ENCODE peak calls at places on chromosomes 11 and 22, in four cellular contexts. One of them, this sample, is unnamed.

GRCh38 chr22:30290679-30291333 is 1.5 kb upstream of the CASTOR1 start:
- DNase-seq in neural crest cell: no peak
- DNase-seq in fibroblast of the aortic adventitia: peak; percentile 71
- DNase-seq in fibroblast of pulmonary artery: peak; percentile 87
- DNase-seq in this sample: no peak

GRCh38 chr11:20631525-20632168 is 32.2 kb downstream of the SLC6A5 start:
- DNase-seq in neural crest cell: no peak
- DNase-seq in fibroblast of the aortic adventitia: no peak
- DNase-seq in fibroblast of pulmonary artery: no peak
- DNase-seq in this sample: no peak

GRCh38 chr22:28884754-28885375 is 1.5 kb downstream of the ZNRF3 start:
- DNase-seq in neural crest cell: no peak
- DNase-seq in fibroblast of pulmonary artery: no peak
- DNase-seq in fibroblast of the aortic adventitia: no peak
- DNase-seq in this sample: no peak

GRCh38 chr11:62974848-62975522 is 9.8 kb downstream of the SLC22A6 start:
- DNase-seq in neural crest cell: no peak
- DNase-seq in fibroblast of pulmonary artery: peak; percentile 3
- DNase-seq in fibroblast of the aortic adventitia: peak; percentile 10
- DNase-seq in this sample: no peak

GRCh38 chr22:44019846-44020245 is 4.3 kb upstream of the PARVB start:
- DNase-seq in fibroblast of the aortic adventitia: no peak
- DNase-seq in fibroblast of pulmonary artery: no peak
- DNase-seq in neural crest cell: no peak
- DNase-seq in this sample: no peak

GRCh38 chr11:20493340-20493739 is 105.8 kb downstream of the PRMT3 start:
- DNase-seq in fibroblast of the aortic adventitia: no peak
- DNase-seq in fibroblast of pulmonary artery: peak; percentile 11
- DNase-seq in neural crest cell: no peak
- DNase-seq in this sample: no peak

GRCh38 chr11:127670372-127670771 is 669.8 kb upstream of the KIRREL3 start:
- DNase-seq in fibroblast of the aortic adventitia: no peak
- DNase-seq in fibroblast of pulmonary artery: no peak
- DNase-seq in neural crest cell: no peak
- DNase-seq in this sample: no peak

GRCh38 chr22:37534445-37534844 is 15.2 kb upstream of the CARD10 start:
- DNase-seq in fibroblast of the aortic adventitia: no peak
- DNase-seq in fibroblast of pulmonary artery: no peak
- DNase-seq in neural crest cell: no peak
- DNase-seq in this sample: no peak

GRCh38 chr11:45092901-45093760 is 53.3 kb upstream of the PRDM11 start:
- DNase-seq in fibroblast of the aortic adventitia: peak; percentile 66
- DNase-seq in neural crest cell: no peak
- DNase-seq in fibroblast of pulmonary artery: peak; percentile 76
- DNase-seq in this sample: no peak

GRCh38 chr11:14065153-14065552 is 102.6 kb downstream of the SPON1 start:
- DNase-seq in neural crest cell: no peak
- DNase-seq in fibroblast of pulmonary artery: no peak
- DNase-seq in fibroblast of the aortic adventitia: no peak
- DNase-seq in this sample: no peak

GRCh38 chr11:130549393-130549999 is 101.1 kb downstream of the ADAMTS15 start:
- DNase-seq in fibroblast of pulmonary artery: peak; percentile 33
- DNase-seq in fibroblast of the aortic adventitia: peak; percentile 35
- DNase-seq in neural crest cell: no peak
- DNase-seq in this sample: no peak

GRCh38 chr11:120180571-120181445 is 30.0 kb upstream of the OAF start:
- DNase-seq in neural crest cell: no peak
- DNase-seq in fibroblast of pulmonary artery: peak; percentile 62
- DNase-seq in fibroblast of the aortic adventitia: peak; percentile 58
- DNase-seq in this sample: no peak
- TF ChIP-seq CTCF in neural crest cell: no peak
- TF ChIP-seq CTCF in fibroblast of pulmonary artery: peak; percentile 43
- TF ChIP-seq CTCF in fibroblast of the aortic adventitia: no peak
- TF ChIP-seq CTCF in this sample: no peak

GRCh38 chr11:73729594-73730206 is 31.2 kb downstream of the RAB6A start:
- DNase-seq in fibroblast of the aortic adventitia: no peak
- DNase-seq in neural crest cell: peak; percentile 22
- DNase-seq in fibroblast of pulmonary artery: no peak
- DNase-seq in this sample: no peak

DNA sequence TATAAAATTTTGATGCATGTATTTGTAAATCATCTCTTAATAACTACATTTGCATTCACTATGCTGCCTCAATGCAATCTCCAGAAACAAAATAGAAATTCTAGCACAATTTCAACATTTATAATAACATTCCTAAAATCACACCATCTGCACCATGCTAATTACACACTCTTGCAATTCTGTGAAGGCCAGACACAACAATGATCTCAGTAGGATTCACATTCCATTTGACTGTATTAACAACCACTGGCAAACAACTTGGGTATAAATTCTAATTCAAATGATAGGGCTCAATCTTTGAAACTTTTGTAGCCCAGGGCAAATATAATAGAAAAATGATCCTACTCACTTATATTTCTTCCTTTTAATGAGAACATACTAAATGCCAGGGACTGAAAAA is 25.9 kb downstream of the RAB6A start:
- DNase-seq in fibroblast of pulmonary artery: peak; percentile 18
- DNase-seq in fibroblast of the aortic adventitia: peak; percentile 18
- DNase-seq in neural crest cell: no peak
- DNase-seq in this sample: no peak
- TF ChIP-seq CTCF in fibroblast of pulmonary artery: no peak
- TF ChIP-seq CTCF in fibroblast of the aortic adventitia: no peak
- TF ChIP-seq CTCF in neural crest cell: no peak
- TF ChIP-seq CTCF in this sample: no peak

GRCh38 chr11:19116971-19117759 is at the start of gene ZDHHC13:
- DNase-seq in neural crest cell: peak; percentile 88
- DNase-seq in fibroblast of pulmonary artery: peak; percentile 86
- DNase-seq in fibroblast of the aortic adventitia: peak; percentile 81
- DNase-seq in this sample: peak; percentile 97
- TF ChIP-seq CTCF in neural crest cell: peak; percentile 56
- TF ChIP-seq CTCF in fibroblast of pulmonary artery: peak; percentile 46
- TF ChIP-seq CTCF in fibroblast of the aortic adventitia: peak; percentile 48
- TF ChIP-seq CTCF in this sample: peak; percentile 10

GRCh38 chr11:1292018-1292643 is 17.3 kb downstream of the TOLLIP start:
- DNase-seq in fibroblast of pulmonary artery: no peak
- DNase-seq in neural crest cell: no peak
- DNase-seq in fibroblast of the aortic adventitia: no peak
- DNase-seq in this sample: no peak

GRCh38 chr11:1295086-1295485 is 14.3 kb downstream of the TOLLIP start:
- DNase-seq in neural crest cell: no peak
- DNase-seq in fibroblast of pulmonary artery: no peak
- DNase-seq in fibroblast of the aortic adventitia: no peak
- DNase-seq in this sample: no peak

GRCh38 chr11:1295591-1295990 is 13.8 kb downstream of the TOLLIP start:
- DNase-seq in neural crest cell: no peak
- DNase-seq in fibroblast of pulmonary artery: no peak
- DNase-seq in fibroblast of the aortic adventitia: no peak
- DNase-seq in this sample: no peak

GRCh38 chr11:1292644-1293618 is 16.5 kb downstream of the TOLLIP start:
- DNase-seq in neural crest cell: no peak
- DNase-seq in fibroblast of the aortic adventitia: no peak
- DNase-seq in fibroblast of pulmonary artery: no peak
- DNase-seq in this sample: no peak

DNA sequence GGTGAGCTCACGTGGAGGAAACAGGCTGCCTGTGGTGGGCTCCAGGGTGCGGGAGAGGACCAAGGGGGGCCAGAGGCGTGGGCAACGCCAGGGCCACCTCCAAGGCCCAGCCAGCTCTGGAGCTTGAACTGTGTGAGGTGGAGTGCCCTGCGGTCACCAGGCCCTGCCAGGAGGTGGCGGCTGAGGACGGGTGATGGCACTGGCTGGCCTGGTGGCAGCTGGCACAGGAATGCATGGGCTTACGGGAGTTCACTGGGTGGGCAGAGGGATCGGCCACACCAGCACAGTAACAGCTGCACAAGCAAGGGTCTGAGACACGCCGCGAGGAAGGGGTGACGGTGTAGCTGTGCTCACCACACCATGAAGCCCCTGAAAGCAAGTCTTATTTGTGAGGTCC is 15.8 kb downstream of the TOLLIP start:
- DNase-seq in neural crest cell: no peak
- DNase-seq in fibroblast of the aortic adventitia: no peak
- DNase-seq in fibroblast of pulmonary artery: no peak
- DNase-seq in this sample: no peak
- TF ChIP-seq CTCF in neural crest cell: peak; percentile 23
- TF ChIP-seq CTCF in fibroblast of the aortic adventitia: no peak
- TF ChIP-seq CTCF in fibroblast of pulmonary artery: no peak
- TF ChIP-seq CTCF in this sample: peak; percentile 32

DNA sequence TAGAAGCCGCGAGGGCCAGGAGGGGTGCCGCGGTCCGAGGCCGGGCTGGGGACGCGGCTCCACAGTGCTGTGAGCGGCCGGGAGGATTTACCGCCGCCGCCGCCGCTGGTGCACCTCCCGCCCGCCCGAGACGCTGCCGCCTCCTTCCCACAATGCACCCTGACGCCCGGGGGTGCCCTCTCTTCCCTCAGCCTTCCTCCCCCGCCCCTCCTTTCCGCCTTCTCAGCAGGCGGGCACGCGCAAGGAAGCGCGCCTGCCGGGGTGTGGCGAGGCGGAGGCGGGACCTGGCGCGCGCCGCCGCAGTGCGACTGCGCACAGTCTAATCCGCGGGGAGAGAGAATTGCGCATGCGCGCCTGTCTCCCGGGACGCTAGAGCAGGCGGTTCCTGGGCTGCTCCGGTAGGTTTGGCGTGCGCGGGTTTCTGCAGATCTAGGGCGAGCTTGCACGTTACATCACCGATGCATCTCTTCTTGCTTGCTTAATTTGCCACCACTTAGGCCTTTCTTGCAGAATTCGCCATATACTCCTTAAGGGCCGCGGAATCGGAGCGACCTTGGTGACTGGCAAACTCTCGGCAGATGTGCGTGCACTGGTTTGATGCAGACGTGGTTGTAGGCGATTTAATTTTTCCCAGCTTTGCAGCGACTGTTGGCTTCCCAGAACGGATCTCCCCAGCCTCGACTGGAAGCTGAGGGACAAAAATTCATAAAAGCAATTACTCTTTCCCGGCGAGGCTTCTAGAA is at the start of the genes GVQW3 and THAP12:
- DNase-seq in neural crest cell: peak; percentile 96
- DNase-seq in fibroblast of pulmonary artery: peak; percentile 98
- DNase-seq in fibroblast of the aortic adventitia: peak; percentile 96
- DNase-seq in this sample: peak; percentile 93
- TF ChIP-seq CTCF in neural crest cell: no peak
- TF ChIP-seq CTCF in fibroblast of pulmonary artery: no peak
- TF ChIP-seq CTCF in fibroblast of the aortic adventitia: no peak
- TF ChIP-seq CTCF in this sample: peak; percentile 21

DNA sequence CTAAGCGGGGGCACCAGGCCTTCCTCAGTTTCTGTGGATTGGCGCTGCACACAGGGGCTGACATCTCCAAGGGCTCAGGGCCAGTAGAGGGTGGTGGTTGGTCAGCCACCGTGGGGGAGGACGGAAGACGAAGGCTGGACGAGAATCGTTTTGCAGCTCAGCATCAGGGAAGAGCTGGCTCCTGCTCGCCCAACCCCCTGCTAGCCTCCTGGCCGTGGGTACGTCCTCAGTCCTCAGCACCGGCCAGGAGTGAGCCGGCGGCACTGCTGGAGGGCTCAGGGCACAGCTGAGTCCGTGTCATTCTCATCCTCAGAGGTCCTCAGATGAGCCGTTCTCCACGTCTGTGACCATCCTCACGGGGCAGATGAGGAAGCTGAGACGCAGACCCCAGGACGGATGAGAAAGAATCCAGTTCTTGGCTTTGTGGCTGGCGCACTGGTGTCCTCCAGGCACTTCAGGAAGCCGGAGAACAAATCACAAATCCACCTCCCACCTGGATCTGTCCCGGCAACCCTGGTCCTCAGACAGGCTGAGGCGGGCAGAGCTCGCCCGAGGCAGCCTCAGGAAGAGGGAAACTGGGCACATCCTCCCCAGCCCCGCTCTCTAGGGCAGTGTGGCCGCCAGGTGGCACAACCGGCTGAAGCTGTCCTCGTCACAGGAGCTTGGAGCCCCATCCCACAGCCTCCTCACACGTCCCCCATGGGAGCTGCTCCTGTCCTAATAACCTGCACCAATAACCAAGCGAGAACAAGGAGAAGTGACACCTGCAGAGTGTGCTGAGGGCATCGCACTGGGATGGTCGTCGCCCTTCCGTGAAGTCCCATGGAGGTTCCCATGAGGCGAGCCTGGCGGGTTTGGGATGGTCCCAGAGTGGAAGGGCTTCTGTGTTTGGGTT is 393.7 kb downstream of the BRD1 start:
- DNase-seq in fibroblast of pulmonary artery: no peak
- DNase-seq in neural crest cell: no peak
- DNase-seq in fibroblast of the aortic adventitia: no peak
- DNase-seq in this sample: no peak
- TF ChIP-seq CTCF in fibroblast of pulmonary artery: no peak
- TF ChIP-seq CTCF in neural crest cell: peak; percentile 33
- TF ChIP-seq CTCF in fibroblast of the aortic adventitia: no peak
- TF ChIP-seq CTCF in this sample: no peak

DNA sequence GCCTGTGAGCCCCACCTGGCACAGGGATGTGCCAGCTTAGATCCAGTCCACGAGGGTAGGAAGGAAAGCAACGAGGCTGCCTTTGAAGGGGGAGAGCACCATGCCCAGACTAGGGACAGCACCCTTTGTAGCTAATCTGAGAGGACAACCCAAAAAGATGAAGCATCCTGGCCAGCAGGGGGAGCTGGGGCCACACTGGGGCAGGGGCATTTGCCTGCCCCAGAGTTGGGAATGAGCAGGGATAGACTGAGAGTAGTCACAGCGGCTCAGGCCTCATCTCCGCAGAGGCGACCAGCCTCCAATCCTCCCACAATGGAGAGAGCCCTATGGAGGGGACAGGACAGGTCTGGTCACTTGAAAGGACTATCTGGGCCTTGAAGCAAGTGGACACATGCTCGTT is 16.4 kb downstream of the LMO1 start:
- DNase-seq in fibroblast of pulmonary artery: no peak
- DNase-seq in neural crest cell: no peak
- DNase-seq in fibroblast of the aortic adventitia: no peak
- DNase-seq in this sample: no peak
- TF ChIP-seq CTCF in fibroblast of pulmonary artery: peak; percentile 40
- TF ChIP-seq CTCF in neural crest cell: peak; percentile 51
- TF ChIP-seq CTCF in fibroblast of the aortic adventitia: peak; percentile 21
- TF ChIP-seq CTCF in this sample: peak; percentile 47

DNA sequence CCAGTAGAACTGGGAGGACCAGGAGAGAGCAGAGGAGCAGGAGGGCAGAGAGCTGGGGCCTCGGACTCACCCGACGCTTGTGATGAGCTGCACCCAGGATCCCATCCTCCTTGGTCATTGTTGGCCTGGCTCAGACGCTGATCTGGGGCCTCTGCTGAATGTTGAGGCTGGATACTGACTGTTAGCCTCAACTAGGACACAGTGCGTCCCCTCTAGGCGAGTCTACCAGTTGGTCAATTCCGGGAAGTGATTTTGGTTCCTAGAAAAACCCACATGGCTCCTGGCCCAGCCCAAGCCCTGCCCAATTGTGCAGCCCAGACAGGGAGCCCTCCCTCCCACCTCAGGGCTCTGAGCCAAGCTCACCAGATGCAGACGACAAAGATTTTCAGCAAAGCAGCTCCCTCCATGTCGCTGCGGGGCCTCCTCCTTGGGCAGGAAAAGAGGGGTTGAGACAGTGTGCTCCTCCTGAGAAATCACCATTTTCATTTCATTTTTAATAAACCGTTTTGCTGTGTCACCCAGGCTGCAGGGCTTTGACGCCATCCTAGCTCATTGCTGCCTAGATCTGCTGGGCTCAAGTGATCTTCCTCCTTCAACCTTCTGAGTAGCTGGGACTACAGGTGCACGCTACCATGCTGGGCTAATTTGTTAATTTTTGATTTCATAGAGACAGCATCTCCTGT is at the start of gene APOL4:
- DNase-seq in neural crest cell: no peak
- DNase-seq in fibroblast of pulmonary artery: peak; percentile 81
- DNase-seq in fibroblast of the aortic adventitia: peak; percentile 79
- DNase-seq in this sample: no peak
- TF ChIP-seq CTCF in neural crest cell: no peak
- TF ChIP-seq CTCF in fibroblast of pulmonary artery: no peak
- TF ChIP-seq CTCF in fibroblast of the aortic adventitia: no peak
- TF ChIP-seq CTCF in this sample: no peak